ENCODE peak calls at places on chromosomes 11 and 22, in seven cellular contexts. D, I, N, V, X, A and E are unnamed samples.

GRCh38 chr22:26617251-26618199 is at the start of gene CRYBB1:
- DNase-seq in A (no peak), I (peak), D (no peak), X (no peak), N (no peak), V (peak), E (peak)

GRCh38 chr11:81647374-81647773 is 1086.3 kb downstream of the FAM181B start:
- DNase-seq in I (no peak), D (no peak), N (no peak), A (no peak), X (no peak), V (no peak), E (no peak)

GRCh38 chr11:117468888-117469287 is 141.2 kb downstream of the CEP164 start:
- DNase-seq in A (no peak), N (no peak), I (no peak), X (no peak), D (no peak), V (no peak), E (peak)

GRCh38 chr11:73950869-73951710 is at the start of gene DNAJB13:
- DNase-seq in I (peak), D (peak), X (no peak), N (peak), V (peak), A (no peak), E (peak)

GRCh38 chr11:22703561-22703960 is 37.1 kb downstream of the GAS2 start:
- DNase-seq in N (no peak), I (no peak), D (peak), V (peak), X (no peak), A (no peak), E (no peak)

GRCh38 chr11:1935156-1936071 is 11.7 kb upstream of the MRPL23 start:
- DNase-seq in N (no peak), A (no peak), X (no peak), D (no peak), V (no peak), I (no peak), E (no peak)

GRCh38 chr22:38872831-38873248 is 824 bp upstream of the CBX6 start:
- DNase-seq in A (no peak), I (peak), D (no peak), V (peak), N (peak), X (no peak), E (peak)

GRCh38 chr11:12754582-12755250 is 80.5 kb downstream of the TEAD1 start:
- DNase-seq in N (no peak), A (no peak), D (peak), V (no peak), I (no peak), X (no peak), E (no peak)

GRCh38 chr11:9692696-9693095 is 28.8 kb downstream of the SWAP70 start:
- DNase-seq in X (no peak), D (no peak), A (no peak), I (no peak), N (no peak), V (no peak), E (peak)

GRCh38 chr11:17649696-17650600 is 69.4 kb upstream of the MYOD1 start:
- DNase-seq in A (no peak), V (peak), N (no peak), D (no peak), I (peak), X (no peak), E (no peak)

GRCh38 chr22:36425977-36426523 is 38.3 kb upstream of the MYH9 start:
- DNase-seq in X (no peak), V (peak), N (peak), D (no peak), I (peak), A (no peak), E (peak)

GRCh38 chr11:4495487-4495886 is 13.0 kb downstream of the OR52K1 start:
- DNase-seq in I (no peak), N (no peak), V (peak), A (no peak), D (peak), X (no peak), E (no peak)

GRCh38 chr11:17368551-17368950 is 17.0 kb downstream of the NCR3LG1 start:
- DNase-seq in N (no peak), A (no peak), I (no peak), X (no peak), D (no peak), V (no peak), E (no peak)

GRCh38 chr22:48423481-48423901 is 1404.2 kb downstream of the BRD1 start:
- DNase-seq in D (no peak), I (peak), A (no peak), N (no peak), V (no peak), X (no peak), E (no peak)

GRCh38 chr11:96263361-96263763 is 79.6 kb downstream of the MAML2 start:
- DNase-seq in N (no peak), D (peak), V (peak), A (no peak), I (peak), X (no peak), E (peak)

GRCh38 chr22:17167486-17167885 is 8.4 kb upstream of the HDHD5 start:
- DNase-seq in X (no peak), V (no peak), N (no peak), D (no peak), A (peak), I (no peak), E (no peak)

GRCh38 chr11:133413726-133414125 is 118.6 kb downstream of the OPCML start:
- DNase-seq in A (no peak), X (no peak), I (no peak), N (no peak), D (no peak), V (no peak), E (no peak)

GRCh38 chr11:134157451-134157850 is 66.3 kb downstream of the NCAPD3 start:
- DNase-seq in D (no peak), X (no peak), V (no peak), I (no peak), N (no peak), A (no peak), E (no peak)

GRCh38 chr11:111878766-111879636 is at the start of the genes CFAP68 and FDXACB1:
- DNase-seq in D (peak), V (peak), N (peak), I (peak), X (peak), A (peak), E (peak)

GRCh38 chr11:128196235-128196634 is 391.1 kb downstream of the ETS1 start:
- DNase-seq in V (peak), A (no peak), N (no peak), D (no peak), I (no peak), X (no peak), E (no peak)

GRCh38 chr11:35622070-35622469 is 3.8 kb downstream of the FJX1 start:
- DNase-seq in A (no peak), V (peak), X (no peak), I (peak), D (peak), N (no peak), E (no peak)

GRCh38 chr11:82960000-82960778 is 58.7 kb downstream of the DDIAS start:
- DNase-seq in N (no peak), A (no peak), X (no peak), V (no peak), D (no peak), I (no peak), E (no peak)

GRCh38 chr22:43827926-43828710 is 16.0 kb upstream of the EFCAB6 start:
- DNase-seq in X (no peak), D (no peak), N (no peak), A (no peak), I (no peak), V (no peak), E (no peak)

GRCh38 chr22:49373801-49374226 is 453.9 kb downstream of the BRD1 start:
- DNase-seq in D (no peak), N (peak), A (no peak), I (no peak), V (no peak), X (no peak), E (no peak)

GRCh38 chr11:47003180-47003877 is 66.8 kb downstream of the CSTPP1 start:
- DNase-seq in D (no peak), N (no peak), V (no peak), I (no peak), X (no peak), A (no peak), E (peak)

GRCh38 chr11:2519879-2520735 is 75.3 kb downstream of the KCNQ1 start:
- DNase-seq in N (peak), X (no peak), D (no peak), I (no peak), A (no peak), V (no peak), E (no peak)

GRCh38 chr22:44616882-44617655 is 84.9 kb upstream of the PRR5 start:
- DNase-seq in I (no peak), V (no peak), N (no peak), A (no peak), X (no peak), D (no peak), E (no peak)

GRCh38 chr11:57155838-57156583 is 25.7 kb upstream of the LRRC55 start:
- DNase-seq in I (no peak), N (no peak), A (no peak), D (peak), X (no peak), V (no peak), E (no peak)